ENCODE peak calls at places on chromosomes 13 and 19, in five cellular contexts. K, Z, Q, U and I are unnamed samples.

GRCh38 chr19:16520986-16521624 is 21.1 kb downstream of the CHERP start:
- DNase-seq in K (no peak), Z (no peak), Q (no peak), U (no peak), I (no peak)

GRCh38 chr13:38418286-38418685 is 68.6 kb downstream of the UFM1 start:
- DNase-seq in K (no peak), Z (no peak), Q (no peak), U (no peak), I (no peak)

GRCh38 chr13:113960276-113960948 is 13.5 kb downstream of the C13orf46 start:
- DNase-seq in K (no peak), Z (no peak), Q (no peak), U (no peak), I (no peak)

GRCh38 chr19:17579523-17580244 is 24.2 kb downstream of the COLGALT1 start:
- DNase-seq in K (peak), Z (peak), Q (peak), U (no peak), I (peak)

GRCh38 chr19:40542197-40542859 is 34.3 kb upstream of the SHKBP1 start:
- DNase-seq in K (peak), Z (no peak), Q (peak), U (peak), I (peak)

GRCh38 chr13:49374585-49375290 is 69.1 kb downstream of the CAB39L start:
- DNase-seq in K (no peak), Z (no peak), Q (no peak), U (no peak), I (no peak)

GRCh38 chr13:29505950-29506349 is 89.5 kb downstream of the SLC7A1 start:
- DNase-seq in K (no peak), Z (no peak), Q (no peak), U (no peak), I (no peak)

GRCh38 chr13:102873653-102874052 is 27.8 kb downstream of the ERCC5 start:
- DNase-seq in K (no peak), Z (no peak), Q (no peak), U (no peak), I (no peak)

GRCh38 chr13:113558461-113558860 is 26.1 kb upstream of the TFDP1 start:
- DNase-seq in K (no peak), Z (no peak), Q (no peak), U (peak), I (peak)

GRCh38 chr13:71493189-71493588 is 373.8 kb downstream of the DACH1 start:
- DNase-seq in K (no peak), Z (no peak), Q (no peak), U (no peak), I (no peak)

GRCh38 chr13:99389520-99390304 is 82.5 kb upstream of the GPR183 start:
- DNase-seq in K (no peak), Z (no peak), Q (no peak), U (no peak), I (no peak)

GRCh38 chr19:8585894-8586750 is 8.9 kb upstream of the MYO1F start:
- DNase-seq in K (peak), Z (no peak), Q (no peak), U (peak), I (no peak)

GRCh38 chr19:47749326-47749725 is 4.0 kb downstream of the NOP53 start:
- DNase-seq in K (no peak), Z (no peak), Q (no peak), U (no peak), I (no peak)

GRCh38 chr19:4967738-4968461 is 1.0 kb upstream of the KDM4B start:
- DNase-seq in K (no peak), Z (no peak), Q (no peak), U (no peak), I (no peak)

GRCh38 chr19:58385313-58386165 is 1.5 kb upstream of the RPS5 start:
- DNase-seq in K (no peak), Z (no peak), Q (no peak), U (no peak), I (no peak)

GRCh38 chr13:27770809-27771208 is 21.5 kb upstream of the GSX1 start:
- DNase-seq in K (peak), Z (peak), Q (no peak), U (no peak), I (no peak)

GRCh38 chr19:18809149-18809978 is 18.3 kb upstream of the COMP start:
- DNase-seq in K (peak), Z (no peak), Q (peak), U (peak), I (peak)

GRCh38 chr13:64529874-64530485 is 2700.2 kb downstream of the PCDH9 start:
- DNase-seq in K (peak), Z (peak), Q (no peak), U (no peak), I (no peak)

GRCh38 chr19:37931941-37932655 is 25.1 kb downstream of the SIPA1L3 start:
- DNase-seq in K (peak), Z (peak), Q (peak), U (peak), I (no peak)

GRCh38 chr19:771332-771785 is 20.4 kb downstream of the MISP start:
- DNase-seq in K (no peak), Z (no peak), Q (no peak), U (no peak), I (no peak)

GRCh38 chr13:27038323-27038722 is 133.3 kb downstream of the USP12 start:
- DNase-seq in K (no peak), Z (peak), Q (no peak), U (no peak), I (no peak)

GRCh38 chr13:30720470-30720869 is 14.9 kb upstream of the ALOX5AP start:
- DNase-seq in K (no peak), Z (no peak), Q (no peak), U (no peak), I (no peak)

GRCh38 chr19:17109962-17110598 is 34.5 kb downstream of the MYO9B start:
- DNase-seq in K (peak), Z (no peak), Q (no peak), U (peak), I (no peak)

GRCh38 chr19:23810496-23810895 is 51.8 kb upstream of the ZNF681 start:
- DNase-seq in K (no peak), Z (no peak), Q (no peak), U (no peak), I (no peak)

GRCh38 chr13:101399365-101399764 is 16.9 kb downstream of the NALCN start:
- DNase-seq in K (no peak), Z (no peak), Q (no peak), U (no peak), I (no peak)

GRCh38 chr13:84609716-84610115 is 727.4 kb upstream of the SLITRK1 start:
- DNase-seq in K (no peak), Z (no peak), Q (no peak), U (no peak), I (no peak)

GRCh38 chr19:5935473-5936307 is 21.6 kb downstream of the CAPS start:
- DNase-seq in K (no peak), Z (no peak), Q (no peak), U (no peak), I (no peak)

GRCh38 chr13:32947886-32948285 is 68.3 kb upstream of the KL start:
- DNase-seq in K (peak), Z (no peak), Q (no peak), U (no peak), I (no peak)

GRCh38 chr19:34961775-34962174 is 2.3 kb downstream of the ZNF792 start:
- DNase-seq in K (no peak), Z (no peak), Q (no peak), U (no peak), I (no peak)
- H3K4me3 ChIP-seq in K (no peak), Z (no peak), Q (no peak), U (peak), I (no peak)

DNA sequence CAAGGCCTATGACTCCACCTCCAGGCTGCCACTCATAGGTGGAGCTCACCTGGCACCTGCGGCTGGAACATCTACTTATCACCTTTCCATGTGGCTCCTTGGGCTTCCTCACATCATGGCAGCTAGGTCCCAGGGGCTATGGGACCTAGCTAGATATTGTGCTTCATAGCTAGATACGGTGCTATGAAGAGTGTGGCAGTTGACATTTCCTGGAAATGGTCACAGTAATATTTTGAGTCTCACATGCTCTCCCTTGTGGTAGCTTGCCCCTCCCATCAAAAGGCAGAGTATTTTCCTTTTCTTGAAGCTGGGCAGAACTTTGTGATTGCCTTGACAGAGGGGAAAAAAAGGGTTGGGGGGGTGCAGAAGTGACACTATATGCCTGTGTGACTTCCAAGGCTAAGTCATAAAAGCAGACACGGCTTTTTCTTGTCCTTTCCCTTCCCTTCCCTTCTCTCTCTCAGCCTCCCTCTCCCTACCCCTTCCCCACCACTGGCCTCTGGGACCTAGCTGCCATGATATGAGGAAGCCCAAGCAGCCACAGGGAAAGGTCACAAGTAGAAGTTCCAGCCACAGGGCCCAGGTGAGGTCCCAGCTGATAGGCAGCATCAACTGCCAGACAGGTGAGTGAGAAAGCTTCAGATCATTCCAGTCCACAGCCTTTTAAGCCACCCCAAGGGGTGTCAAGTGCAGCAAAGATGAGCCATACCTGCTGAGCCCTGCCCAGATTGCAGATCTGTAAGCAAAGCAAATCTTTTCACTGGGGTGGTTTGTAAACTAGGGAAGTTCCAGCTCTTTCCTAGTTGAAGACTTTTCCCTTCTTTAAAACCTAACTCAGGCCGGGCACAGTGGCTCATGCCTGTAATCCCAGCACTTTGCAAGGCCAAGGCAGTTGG is 6.9 kb upstream of the HIF3A start:
- DNase-seq in K (no peak), Z (no peak), Q (no peak), U (no peak), I (no peak)
- H3K27ac ChIP-seq in K (peak), Z (peak), Q (no peak), U (peak), I (peak)

GRCh38 chr19:46670874-46671273 is 9.9 kb upstream of the DACT3 start:
- DNase-seq in K (no peak), Z (no peak), Q (no peak), U (no peak), I (no peak)
- TF ChIP-seq POLR2A in K (no peak), Z (no peak), Q (no peak), U (no peak), I (no peak)

DNA sequence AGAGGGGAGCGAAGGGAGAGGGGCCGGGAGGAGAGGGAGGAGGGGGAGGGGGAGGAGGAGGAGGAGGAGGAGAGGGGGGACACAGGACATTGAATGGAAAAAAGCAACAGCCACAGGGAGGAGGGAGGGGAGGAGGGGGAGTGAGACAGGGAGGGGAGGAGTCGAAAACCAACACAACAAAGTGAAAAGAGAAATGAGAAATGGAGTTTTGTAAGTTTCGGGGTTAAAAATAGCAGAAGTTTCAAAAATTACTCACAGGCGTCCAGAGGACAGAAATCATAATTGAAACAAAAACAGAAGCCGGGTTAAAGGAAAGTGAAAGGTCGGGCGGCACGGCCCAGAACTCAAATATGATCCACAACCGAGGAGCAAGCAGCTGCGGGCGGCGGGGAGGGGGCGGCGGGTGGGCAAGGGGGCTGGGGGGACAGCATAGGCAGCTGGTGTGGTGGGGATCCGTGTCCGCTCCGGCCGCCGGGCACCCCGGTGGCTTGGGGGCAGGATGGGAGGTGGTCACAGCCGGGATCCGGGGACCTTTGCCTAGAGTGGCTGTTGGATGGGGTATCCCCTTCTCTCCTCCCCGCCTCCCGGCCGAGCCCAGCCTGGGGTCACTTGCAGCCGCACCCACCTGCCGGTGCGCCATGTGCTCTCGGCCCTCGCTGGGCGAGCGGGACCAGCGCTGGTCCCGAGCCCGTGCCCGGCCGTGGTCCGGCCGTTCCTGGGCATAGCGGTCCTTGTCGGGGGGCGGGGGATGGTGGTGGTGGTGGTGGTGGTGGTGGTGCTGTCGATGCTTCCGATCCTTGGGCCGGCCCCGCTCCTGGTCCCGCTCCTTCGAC is 58.1 kb downstream of the IER2 start:
- DNase-seq in K (peak), Z (no peak), Q (peak), U (peak), I (peak)
- H3K4me3 ChIP-seq in K (no peak), Z (no peak), Q (peak), U (peak), I (peak)

DNA sequence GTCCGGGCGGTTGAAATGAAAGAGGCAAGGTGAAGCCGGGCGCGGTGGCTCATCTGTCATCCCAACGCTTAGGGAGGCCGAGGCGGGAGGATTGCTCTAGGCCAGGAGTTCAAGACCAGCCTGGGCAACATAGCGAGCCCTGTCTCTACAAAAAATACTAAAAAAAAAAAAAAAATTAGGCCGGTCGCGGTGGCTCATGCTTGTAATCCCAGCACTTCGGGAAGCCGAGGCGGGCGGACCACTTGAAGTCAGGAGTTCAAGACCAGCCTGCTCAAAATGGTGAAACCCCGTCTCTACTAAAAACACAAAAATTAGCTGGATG is 256 bp upstream of the GARIN5A start:
- DNase-seq in K (no peak), Z (no peak), Q (no peak), U (no peak), I (no peak)
- H3K27ac ChIP-seq in K (peak), Z (peak), Q (no peak), U (peak), I (peak)

DNA sequence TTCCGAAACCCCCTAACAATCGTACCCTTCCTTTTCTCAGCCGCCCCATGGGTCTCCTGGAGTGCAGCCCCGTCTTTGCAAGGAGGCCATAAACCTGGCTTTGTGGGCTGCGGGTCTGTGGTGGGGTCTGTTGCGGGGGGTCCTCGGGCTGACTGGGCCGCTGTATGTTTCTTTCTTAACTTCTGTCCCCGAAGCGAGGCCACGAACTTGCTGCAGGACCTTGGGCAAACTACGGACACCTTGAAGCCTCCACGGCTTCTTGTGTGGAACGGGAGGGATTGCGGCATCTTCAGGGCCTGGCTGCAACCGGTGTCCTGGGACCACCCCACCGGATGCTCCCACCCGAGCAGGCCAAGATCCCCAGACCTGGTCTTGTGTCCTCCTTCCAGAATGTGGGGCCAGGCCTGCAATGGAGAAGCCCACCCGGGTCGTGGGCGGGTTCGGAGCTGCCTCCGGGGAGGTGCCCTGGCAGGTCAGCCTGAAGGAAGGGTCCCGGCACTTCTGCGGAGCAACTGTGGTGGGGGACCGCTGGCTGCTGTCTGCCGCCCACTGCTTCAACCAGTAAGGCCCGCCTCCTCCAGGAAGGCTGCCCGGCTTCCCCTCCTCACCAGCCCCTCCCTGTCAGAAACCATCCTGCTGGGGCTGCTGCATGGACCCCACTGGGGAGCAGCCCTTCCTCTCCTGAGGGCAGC is 12.0 kb downstream of the TIMM13 start:
- DNase-seq in K (no peak), Z (no peak), Q (no peak), U (no peak), I (no peak)
- TF ChIP-seq POLR2A in K (no peak), Z (no peak), Q (no peak), U (no peak), I (no peak)

DNA sequence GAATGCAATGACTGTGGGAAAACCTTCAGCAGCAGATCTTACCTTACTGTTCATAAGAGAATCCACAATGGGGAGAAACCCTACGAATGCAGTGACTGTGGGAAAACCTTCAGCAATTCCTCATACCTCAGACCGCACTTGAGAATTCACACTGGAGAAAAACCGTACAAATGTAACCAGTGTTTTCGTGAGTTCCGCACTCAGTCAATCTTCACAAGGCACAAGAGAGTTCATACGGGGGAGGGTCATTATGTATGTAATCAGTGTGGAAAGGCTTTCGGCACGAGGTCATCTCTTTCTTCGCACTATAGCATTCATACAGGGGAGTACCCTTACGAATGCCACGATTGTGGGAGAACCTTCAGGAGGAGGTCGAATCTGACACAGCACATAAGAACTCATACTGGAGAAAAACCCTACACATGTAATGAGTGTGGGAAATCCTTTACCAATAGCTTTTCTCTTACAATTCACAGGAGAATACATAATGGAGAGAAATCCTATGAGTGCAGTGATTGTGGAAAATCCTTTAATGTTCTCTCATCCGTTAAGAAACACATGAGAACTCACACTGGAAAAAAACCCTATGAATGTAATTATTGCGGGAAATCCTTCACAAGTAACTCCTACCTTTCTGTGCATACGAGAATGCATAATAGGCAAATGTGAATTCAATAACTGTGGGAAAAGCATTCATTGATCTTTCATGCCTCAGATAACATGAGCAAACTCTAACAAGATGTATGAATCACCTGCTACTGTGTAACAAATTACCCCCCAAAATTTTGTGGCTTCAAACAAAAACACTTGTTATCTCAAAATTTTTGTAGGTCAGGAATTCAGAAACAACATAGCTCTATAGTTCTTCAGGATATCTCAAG is 13.8 kb downstream of the ZNF557 start:
- DNase-seq in K (no peak), Z (no peak), Q (no peak), U (no peak), I (no peak)
- H3K4me3 ChIP-seq in K (no peak), Z (no peak), Q (no peak), U (no peak), I (no peak)